ENCODE peak calls at places on chromosomes 3 and 15, in four cellular contexts. L is foreskin keratinocyte, F is T-helper 1 cell, P is esophagus squamous epithelium. D is an unnamed sample.

GRCh38 chr15:90864507-90864906 is 3.9 kb upstream of the FURIN start:
- DNase-seq in P (no peak), L (no peak), F (no peak), D (no peak)

GRCh38 chr3:183745300-183746098 is 47.9 kb downstream of the YEATS2 start:
- DNase-seq in L (no peak), P (no peak), F (no peak), D (no peak)

GRCh38 chr3:171044828-171045793 is 18.6 kb upstream of the SLC2A2 start:
- DNase-seq in L (peak), F (no peak), P (no peak), D (no peak)

GRCh38 chr3:83938491-83938890 is 1020.3 kb upstream of the CADM2 start:
- DNase-seq in P (no peak), L (no peak), F (no peak), D (no peak)

GRCh38 chr3:28745436-28745835 is 396.8 kb upstream of the AZI2 start:
- DNase-seq in F (no peak), P (no peak), L (peak), D (peak)

GRCh38 chr3:42115223-42115622 is 24.1 kb downstream of the TRAK1 start:
- DNase-seq in L (no peak), P (no peak), F (no peak), D (no peak)

GRCh38 chr15:58409861-58410260 is 21.9 kb upstream of the LIPC start:
- DNase-seq in F (no peak), P (no peak), L (no peak), D (no peak)

GRCh38 chr3:50218448-50218847 is 13.4 kb downstream of the SLC38A3 start:
- DNase-seq in L (no peak), F (no peak), P (no peak), D (no peak)

GRCh38 chr15:66623801-66624453 is 58.1 kb upstream of the LCTL start:
- DNase-seq in L (no peak), P (no peak), F (no peak), D (no peak)

GRCh38 chr3:55662683-55663082 is 175.6 kb upstream of the WNT5A start:
- DNase-seq in P (no peak), F (no peak), L (peak), D (peak)

GRCh38 chr15:73906346-73907017 is 19.8 kb upstream of the LOXL1 start:
- DNase-seq in L (no peak), P (no peak), F (no peak), D (no peak)

GRCh38 chr3:108011616-108012015 is 79.2 kb downstream of the CD47 start:
- DNase-seq in F (no peak), P (no peak), L (no peak), D (no peak)

GRCh38 chr3:194250104-194251002 is 100.8 kb downstream of the CPN2 start:
- DNase-seq in P (no peak), F (no peak), L (no peak), D (no peak)

GRCh38 chr15:68187559-68187958 is 17.6 kb downstream of the CALML4 start:
- DNase-seq in P (no peak), L (no peak), F (no peak), D (peak)

GRCh38 chr3:46029953-46030543 is 2.8 kb upstream of the XCR1 start:
- DNase-seq in P (no peak), L (no peak), F (no peak), D (no peak)

GRCh38 chr3:32646761-32647160 is 38.2 kb upstream of the CNOT10 start:
- DNase-seq in L (no peak), F (no peak), P (no peak), D (no peak)

GRCh38 chr3:77161098-77161497 is 121.2 kb downstream of the ROBO2 start:
- DNase-seq in F (no peak), P (no peak), L (no peak), D (no peak)

GRCh38 chr3:186038360-186038759 is 70.5 kb downstream of the ETV5 start:
- DNase-seq in P (no peak), L (no peak), F (no peak), D (no peak)

GRCh38 chr15:56765252-56765651 is 31.9 kb upstream of the ZNF280D start:
- DNase-seq in P (no peak), F (no peak), L (peak), D (no peak)

GRCh38 chr3:140397847-140398246 is 280.0 kb upstream of the TRIM42 start:
- DNase-seq in F (no peak), P (no peak), L (no peak), D (no peak)

GRCh38 chr3:12662593-12663310 is 1.2 kb downstream of the RAF1 start:
- DNase-seq in F (no peak), P (no peak), L (peak), D (peak)

GRCh38 chr3:124969963-124970722 is 35.6 kb upstream of the MUC13 start:
- DNase-seq in F (no peak), P (no peak), L (no peak), D (no peak)

GRCh38 chr3:12178091-12178820 is 19.5 kb upstream of the TIMP4 start:
- DNase-seq in P (no peak), L (no peak), F (no peak), D (no peak)

GRCh38 chr3:12465826-12466225 is 18.5 kb upstream of the TSEN2 start:
- DNase-seq in F (no peak), P (no peak), L (no peak), D (no peak)

GRCh38 chr3:133248389-133248788 is 151.5 kb upstream of the BFSP2 start:
- DNase-seq in L (no peak), P (no peak), F (no peak), D (no peak)

GRCh38 chr3:42014949-42015533 is 53.1 kb upstream of the ULK4 start:
- DNase-seq in F (no peak), P (no peak), L (no peak), D (no peak)

GRCh38 chr3:138943724-138944131 is 3.2 kb downstream of the FOXL2 start:
- DNase-seq in F (no peak), P (no peak), L (no peak), D (no peak)

GRCh38 chr3:59192473-59192872 is 142.6 kb upstream of the CFAP20DC start:
- DNase-seq in L (peak), P (no peak), F (no peak), D (peak)